ENCODE peak calls at places on chromosome 4, in ten cellular contexts. One of them, this sample, is unnamed.

GRCh38 chr4:67288964-67289363 is 256.3 kb downstream of the CENPC start:
- DNase-seq in activated T-cell treated with anti-CD3 and anti-CD28 coated beads, Interleukin-2, amount 50 U/mL, for 1 hour: no peak
- DNase-seq in glutamatergic neuron: peak; percentile 84
- DNase-seq in uterus: no peak
- DNase-seq in NCI-H2081: peak; percentile 29
- DNase-seq in GDM1: peak; percentile 17
- DNase-seq in breast epithelium: no peak
- DNase-seq in astrocyte of the spinal cord: peak; percentile 3
- DNase-seq in HCT116: no peak
- DNase-seq in stimulated activated CD4-positive, alpha-beta T cell treated with anti-CD3 and anti-CD28 coated beads, TNF-alpha, amount 100 ng/mL, for 4 hours: no peak
- DNase-seq in this sample: no peak

GRCh38 chr4:186132577-186133277 is 28.2 kb downstream of the FAM149A start:
- DNase-seq in activated T-cell treated with anti-CD3 and anti-CD28 coated beads, Interleukin-2, amount 50 U/mL, for 1 hour: no peak
- DNase-seq in glutamatergic neuron: no peak
- DNase-seq in uterus: no peak
- DNase-seq in NCI-H2081: no peak
- DNase-seq in GDM1: no peak
- DNase-seq in breast epithelium: no peak
- DNase-seq in astrocyte of the spinal cord: peak; percentile 51
- DNase-seq in HCT116: peak; percentile 24
- DNase-seq in stimulated activated CD4-positive, alpha-beta T cell treated with anti-CD3 and anti-CD28 coated beads, TNF-alpha, amount 100 ng/mL, for 4 hours: no peak
- DNase-seq in this sample: no peak

GRCh38 chr4:8690216-8690786 is 97.7 kb downstream of the CPZ start:
- DNase-seq in activated T-cell treated with anti-CD3 and anti-CD28 coated beads, Interleukin-2, amount 50 U/mL, for 1 hour: no peak
- DNase-seq in glutamatergic neuron: no peak
- DNase-seq in uterus: no peak
- DNase-seq in NCI-H2081: no peak
- DNase-seq in GDM1: no peak
- DNase-seq in breast epithelium: no peak
- DNase-seq in astrocyte of the spinal cord: no peak
- DNase-seq in HCT116: no peak
- DNase-seq in stimulated activated CD4-positive, alpha-beta T cell treated with anti-CD3 and anti-CD28 coated beads, TNF-alpha, amount 100 ng/mL, for 4 hours: no peak
- DNase-seq in this sample: no peak

GRCh38 chr4:5955201-5955821 is 62.4 kb upstream of the CRMP1 start:
- DNase-seq in activated T-cell treated with anti-CD3 and anti-CD28 coated beads, Interleukin-2, amount 50 U/mL, for 1 hour: no peak
- DNase-seq in glutamatergic neuron: peak; percentile 83
- DNase-seq in uterus: no peak
- DNase-seq in NCI-H2081: peak; percentile 76
- DNase-seq in GDM1: no peak
- DNase-seq in breast epithelium: no peak
- DNase-seq in astrocyte of the spinal cord: no peak
- DNase-seq in HCT116: no peak
- DNase-seq in stimulated activated CD4-positive, alpha-beta T cell treated with anti-CD3 and anti-CD28 coated beads, TNF-alpha, amount 100 ng/mL, for 4 hours: no peak
- DNase-seq in this sample: peak; percentile 38

GRCh38 chr4:41209187-41209586 is 5.2 kb downstream of the APBB2 start:
- DNase-seq in activated T-cell treated with anti-CD3 and anti-CD28 coated beads, Interleukin-2, amount 50 U/mL, for 1 hour: no peak
- DNase-seq in glutamatergic neuron: no peak
- DNase-seq in uterus: no peak
- DNase-seq in NCI-H2081: no peak
- DNase-seq in GDM1: no peak
- DNase-seq in breast epithelium: no peak
- DNase-seq in astrocyte of the spinal cord: no peak
- DNase-seq in HCT116: no peak
- DNase-seq in stimulated activated CD4-positive, alpha-beta T cell treated with anti-CD3 and anti-CD28 coated beads, TNF-alpha, amount 100 ng/mL, for 4 hours: no peak
- DNase-seq in this sample: no peak

GRCh38 chr4:90002406-90003040 is 107.9 kb downstream of the MMRN1 start:
- DNase-seq in activated T-cell treated with anti-CD3 and anti-CD28 coated beads, Interleukin-2, amount 50 U/mL, for 1 hour: no peak
- DNase-seq in glutamatergic neuron: no peak
- DNase-seq in uterus: no peak
- DNase-seq in NCI-H2081: peak; percentile 44
- DNase-seq in GDM1: no peak
- DNase-seq in breast epithelium: no peak
- DNase-seq in astrocyte of the spinal cord: no peak
- DNase-seq in HCT116: no peak
- DNase-seq in stimulated activated CD4-positive, alpha-beta T cell treated with anti-CD3 and anti-CD28 coated beads, TNF-alpha, amount 100 ng/mL, for 4 hours: no peak
- DNase-seq in this sample: peak; percentile 66

GRCh38 chr4:73753215-73753614 is 12.8 kb downstream of the CXCL8 start:
- DNase-seq in activated T-cell treated with anti-CD3 and anti-CD28 coated beads, Interleukin-2, amount 50 U/mL, for 1 hour: no peak
- DNase-seq in glutamatergic neuron: no peak
- DNase-seq in uterus: no peak
- DNase-seq in NCI-H2081: no peak
- DNase-seq in GDM1: no peak
- DNase-seq in breast epithelium: no peak
- DNase-seq in astrocyte of the spinal cord: no peak
- DNase-seq in HCT116: no peak
- DNase-seq in stimulated activated CD4-positive, alpha-beta T cell treated with anti-CD3 and anti-CD28 coated beads, TNF-alpha, amount 100 ng/mL, for 4 hours: no peak
- DNase-seq in this sample: no peak

GRCh38 chr4:4569036-4569435 is 27.2 kb upstream of the STX18 start:
- DNase-seq in activated T-cell treated with anti-CD3 and anti-CD28 coated beads, Interleukin-2, amount 50 U/mL, for 1 hour: no peak
- DNase-seq in glutamatergic neuron: no peak
- DNase-seq in uterus: no peak
- DNase-seq in NCI-H2081: no peak
- DNase-seq in GDM1: no peak
- DNase-seq in breast epithelium: no peak
- DNase-seq in astrocyte of the spinal cord: no peak
- DNase-seq in HCT116: no peak
- DNase-seq in stimulated activated CD4-positive, alpha-beta T cell treated with anti-CD3 and anti-CD28 coated beads, TNF-alpha, amount 100 ng/mL, for 4 hours: no peak
- DNase-seq in this sample: no peak

GRCh38 chr4:78910612-78911011 is 28.6 kb downstream of the PAQR3 start:
- DNase-seq in activated T-cell treated with anti-CD3 and anti-CD28 coated beads, Interleukin-2, amount 50 U/mL, for 1 hour: no peak
- DNase-seq in glutamatergic neuron: no peak
- DNase-seq in uterus: no peak
- DNase-seq in NCI-H2081: no peak
- DNase-seq in GDM1: no peak
- DNase-seq in breast epithelium: no peak
- DNase-seq in astrocyte of the spinal cord: no peak
- DNase-seq in HCT116: no peak
- DNase-seq in stimulated activated CD4-positive, alpha-beta T cell treated with anti-CD3 and anti-CD28 coated beads, TNF-alpha, amount 100 ng/mL, for 4 hours: no peak
- DNase-seq in this sample: no peak

GRCh38 chr4:41257257-41257900 is 651 bp downstream of the UCHL1 start:
- DNase-seq in activated T-cell treated with anti-CD3 and anti-CD28 coated beads, Interleukin-2, amount 50 U/mL, for 1 hour: no peak
- DNase-seq in glutamatergic neuron: peak; percentile 69
- DNase-seq in uterus: peak; percentile 31
- DNase-seq in NCI-H2081: peak; percentile 93
- DNase-seq in GDM1: no peak
- DNase-seq in breast epithelium: no peak
- DNase-seq in astrocyte of the spinal cord: peak; percentile 48
- DNase-seq in HCT116: no peak
- DNase-seq in stimulated activated CD4-positive, alpha-beta T cell treated with anti-CD3 and anti-CD28 coated beads, TNF-alpha, amount 100 ng/mL, for 4 hours: peak; percentile 22
- DNase-seq in this sample: peak; percentile 63

GRCh38 chr4:27463816-27464215 is 603.2 kb downstream of the STIM2 start:
- DNase-seq in activated T-cell treated with anti-CD3 and anti-CD28 coated beads, Interleukin-2, amount 50 U/mL, for 1 hour: no peak
- DNase-seq in glutamatergic neuron: no peak
- DNase-seq in uterus: no peak
- DNase-seq in NCI-H2081: no peak
- DNase-seq in GDM1: no peak
- DNase-seq in breast epithelium: no peak
- DNase-seq in astrocyte of the spinal cord: peak; percentile 84
- DNase-seq in HCT116: peak; percentile 54
- DNase-seq in stimulated activated CD4-positive, alpha-beta T cell treated with anti-CD3 and anti-CD28 coated beads, TNF-alpha, amount 100 ng/mL, for 4 hours: no peak
- DNase-seq in this sample: no peak

GRCh38 chr4:110041742-110042141 is 129.1 kb downstream of the EGF start:
- DNase-seq in activated T-cell treated with anti-CD3 and anti-CD28 coated beads, Interleukin-2, amount 50 U/mL, for 1 hour: no peak
- DNase-seq in glutamatergic neuron: no peak
- DNase-seq in uterus: no peak
- DNase-seq in NCI-H2081: no peak
- DNase-seq in GDM1: no peak
- DNase-seq in breast epithelium: no peak
- DNase-seq in astrocyte of the spinal cord: no peak
- DNase-seq in HCT116: no peak
- DNase-seq in stimulated activated CD4-positive, alpha-beta T cell treated with anti-CD3 and anti-CD28 coated beads, TNF-alpha, amount 100 ng/mL, for 4 hours: no peak
- DNase-seq in this sample: no peak

GRCh38 chr4:87978656-87979055 is 3.1 kb downstream of the SPP1 start:
- DNase-seq in activated T-cell treated with anti-CD3 and anti-CD28 coated beads, Interleukin-2, amount 50 U/mL, for 1 hour: no peak
- DNase-seq in glutamatergic neuron: no peak
- DNase-seq in uterus: no peak
- DNase-seq in NCI-H2081: no peak
- DNase-seq in GDM1: no peak
- DNase-seq in breast epithelium: no peak
- DNase-seq in astrocyte of the spinal cord: peak; percentile 22
- DNase-seq in HCT116: no peak
- DNase-seq in stimulated activated CD4-positive, alpha-beta T cell treated with anti-CD3 and anti-CD28 coated beads, TNF-alpha, amount 100 ng/mL, for 4 hours: no peak
- DNase-seq in this sample: no peak

GRCh38 chr4:158182736-158183135 is 9.9 kb upstream of the GASK1B start:
- DNase-seq in activated T-cell treated with anti-CD3 and anti-CD28 coated beads, Interleukin-2, amount 50 U/mL, for 1 hour: no peak
- DNase-seq in glutamatergic neuron: no peak
- DNase-seq in uterus: no peak
- DNase-seq in NCI-H2081: no peak
- DNase-seq in GDM1: no peak
- DNase-seq in breast epithelium: no peak
- DNase-seq in astrocyte of the spinal cord: no peak
- DNase-seq in HCT116: no peak
- DNase-seq in stimulated activated CD4-positive, alpha-beta T cell treated with anti-CD3 and anti-CD28 coated beads, TNF-alpha, amount 100 ng/mL, for 4 hours: no peak
- DNase-seq in this sample: no peak

GRCh38 chr4:185247151-185247550 is 37.8 kb downstream of the SNX25 start:
- DNase-seq in activated T-cell treated with anti-CD3 and anti-CD28 coated beads, Interleukin-2, amount 50 U/mL, for 1 hour: no peak
- DNase-seq in glutamatergic neuron: no peak
- DNase-seq in uterus: no peak
- DNase-seq in NCI-H2081: no peak
- DNase-seq in GDM1: no peak
- DNase-seq in breast epithelium: no peak
- DNase-seq in astrocyte of the spinal cord: no peak
- DNase-seq in HCT116: no peak
- DNase-seq in stimulated activated CD4-positive, alpha-beta T cell treated with anti-CD3 and anti-CD28 coated beads, TNF-alpha, amount 100 ng/mL, for 4 hours: no peak
- DNase-seq in this sample: no peak

GRCh38 chr4:154597798-154598774 is 7.5 kb upstream of the FGA start:
- DNase-seq in activated T-cell treated with anti-CD3 and anti-CD28 coated beads, Interleukin-2, amount 50 U/mL, for 1 hour: no peak
- DNase-seq in glutamatergic neuron: no peak
- DNase-seq in uterus: no peak
- DNase-seq in NCI-H2081: no peak
- DNase-seq in GDM1: no peak
- DNase-seq in breast epithelium: no peak
- DNase-seq in astrocyte of the spinal cord: no peak
- DNase-seq in HCT116: no peak
- DNase-seq in stimulated activated CD4-positive, alpha-beta T cell treated with anti-CD3 and anti-CD28 coated beads, TNF-alpha, amount 100 ng/mL, for 4 hours: no peak
- DNase-seq in this sample: no peak

GRCh38 chr4:8710416-8710815 is 117.9 kb downstream of the CPZ start:
- DNase-seq in activated T-cell treated with anti-CD3 and anti-CD28 coated beads, Interleukin-2, amount 50 U/mL, for 1 hour: no peak
- DNase-seq in glutamatergic neuron: no peak
- DNase-seq in uterus: peak; percentile 5
- DNase-seq in NCI-H2081: no peak
- DNase-seq in GDM1: no peak
- DNase-seq in breast epithelium: no peak
- DNase-seq in astrocyte of the spinal cord: no peak
- DNase-seq in HCT116: no peak
- DNase-seq in stimulated activated CD4-positive, alpha-beta T cell treated with anti-CD3 and anti-CD28 coated beads, TNF-alpha, amount 100 ng/mL, for 4 hours: no peak
- DNase-seq in this sample: no peak

GRCh38 chr4:184448828-184449227 is 25.5 kb downstream of the IRF2 start:
- DNase-seq in activated T-cell treated with anti-CD3 and anti-CD28 coated beads, Interleukin-2, amount 50 U/mL, for 1 hour: no peak
- DNase-seq in glutamatergic neuron: no peak
- DNase-seq in uterus: peak; percentile 61
- DNase-seq in NCI-H2081: no peak
- DNase-seq in GDM1: peak; percentile 19
- DNase-seq in breast epithelium: peak; percentile 35
- DNase-seq in astrocyte of the spinal cord: peak; percentile 76
- DNase-seq in HCT116: no peak
- DNase-seq in stimulated activated CD4-positive, alpha-beta T cell treated with anti-CD3 and anti-CD28 coated beads, TNF-alpha, amount 100 ng/mL, for 4 hours: no peak
- DNase-seq in this sample: no peak

GRCh38 chr4:88291003-88291402 is 6.6 kb upstream of the PPM1K start:
- DNase-seq in activated T-cell treated with anti-CD3 and anti-CD28 coated beads, Interleukin-2, amount 50 U/mL, for 1 hour: no peak
- DNase-seq in glutamatergic neuron: no peak
- DNase-seq in uterus: no peak
- DNase-seq in NCI-H2081: no peak
- DNase-seq in GDM1: no peak
- DNase-seq in breast epithelium: no peak
- DNase-seq in astrocyte of the spinal cord: peak; percentile 36
- DNase-seq in HCT116: peak; percentile 3
- DNase-seq in stimulated activated CD4-positive, alpha-beta T cell treated with anti-CD3 and anti-CD28 coated beads, TNF-alpha, amount 100 ng/mL, for 4 hours: no peak
- DNase-seq in this sample: no peak

GRCh38 chr4:37317104-37317643 is 72.6 kb downstream of the NWD2 start:
- DNase-seq in activated T-cell treated with anti-CD3 and anti-CD28 coated beads, Interleukin-2, amount 50 U/mL, for 1 hour: no peak
- DNase-seq in glutamatergic neuron: no peak
- DNase-seq in uterus: no peak
- DNase-seq in NCI-H2081: no peak
- DNase-seq in GDM1: no peak
- DNase-seq in breast epithelium: no peak
- DNase-seq in astrocyte of the spinal cord: no peak
- DNase-seq in HCT116: no peak
- DNase-seq in stimulated activated CD4-positive, alpha-beta T cell treated with anti-CD3 and anti-CD28 coated beads, TNF-alpha, amount 100 ng/mL, for 4 hours: no peak
- DNase-seq in this sample: no peak

GRCh38 chr4:23811045-23811620 is 78.7 kb downstream of the PPARGC1A start:
- DNase-seq in activated T-cell treated with anti-CD3 and anti-CD28 coated beads, Interleukin-2, amount 50 U/mL, for 1 hour: no peak
- DNase-seq in glutamatergic neuron: peak; percentile 18
- DNase-seq in uterus: no peak
- DNase-seq in NCI-H2081: no peak
- DNase-seq in GDM1: no peak
- DNase-seq in breast epithelium: no peak
- DNase-seq in astrocyte of the spinal cord: no peak
- DNase-seq in HCT116: no peak
- DNase-seq in stimulated activated CD4-positive, alpha-beta T cell treated with anti-CD3 and anti-CD28 coated beads, TNF-alpha, amount 100 ng/mL, for 4 hours: no peak
- DNase-seq in this sample: no peak

This sample was measured in NCI-H2171.